ENCODE peak calls at places on chromosomes 3 and 15, in eight cellular contexts. V is K562, Z is IMR-90, S is SK-N-SH, N is MM.1S, Y is endodermal cell, A is DND-41, C is neural progenitor cell. Q is an unnamed sample.

GRCh38 chr15:100192092-100192695 is 149.6 kb downstream of the ADAMTS17 start:
- DNase-seq in V (no peak), Z (no peak), S (peak; percentile 32), N (no peak), Y (no peak), A (no peak), C (no peak), Q (no peak)

GRCh38 chr3:64084640-64085039 is 61.3 kb upstream of the PSMD6 start:
- DNase-seq in V (no peak), Z (peak; percentile 91), S (no peak), N (no peak), Y (no peak), A (no peak), C (no peak), Q (no peak)

GRCh38 chr3:126749931-126750759 is 46.1 kb downstream of the CHCHD6 start:
- DNase-seq in V (no peak), Z (no peak), S (no peak), N (no peak), Y (no peak), A (no peak), C (no peak), Q (no peak)

GRCh38 chr3:127570520-127570919 is 20.0 kb downstream of the TPRA1 start:
- DNase-seq in V (no peak), Z (no peak), S (no peak), N (no peak), Y (no peak), A (no peak), C (no peak), Q (no peak)

GRCh38 chr3:186746008-186746407 is 28.8 kb downstream of the KNG1 start:
- DNase-seq in V (no peak), Z (peak; percentile 67), S (no peak), N (no peak), Y (peak; percentile 79), A (peak; percentile 12), C (peak; percentile 10), Q (no peak)

GRCh38 chr3:45153658-45154437 is 7.7 kb upstream of the CDCP1 start:
- DNase-seq in V (no peak), Z (peak; percentile 70), S (no peak), N (no peak), Y (no peak), A (no peak), C (no peak), Q (peak; percentile 21)

GRCh38 chr3:53342353-53342752 is 5.0 kb downstream of the DCP1A start:
- DNase-seq in V (no peak), Z (peak; percentile 16), S (no peak), N (no peak), Y (no peak), A (no peak), C (no peak), Q (no peak)

GRCh38 chr3:195076981-195077610 is 193.9 kb downstream of the XXYLT1 start:
- DNase-seq in V (no peak), Z (no peak), S (no peak), N (no peak), Y (no peak), A (no peak), C (no peak), Q (no peak)

GRCh38 chr3:153752405-153753027 is 368.7 kb upstream of the ARHGEF26 start:
- DNase-seq in V (no peak), Z (no peak), S (no peak), N (no peak), Y (no peak), A (no peak), C (no peak), Q (no peak)

GRCh38 chr3:139259398-139259797 is 84.4 kb upstream of the MRPS22 start:
- DNase-seq in V (no peak), Z (no peak), S (no peak), N (no peak), Y (no peak), A (no peak), C (no peak), Q (no peak)

GRCh38 chr3:25747033-25747432 is 36.2 kb downstream of the NGLY1 start:
- DNase-seq in V (no peak), Z (peak; percentile 12), S (no peak), N (no peak), Y (no peak), A (no peak), C (no peak), Q (no peak)

GRCh38 chr3:170221924-170222646 is at the start of gene PRKCI:
- DNase-seq in V (peak; percentile 95), Z (peak; percentile 96), S (peak; percentile 95), N (peak; percentile 99), Y (peak; percentile 98), A (peak; percentile 95), C (peak; percentile 99), Q (peak; percentile 90)

GRCh38 chr3:195532345-195532744 is 10.8 kb downstream of the PPP1R2 start:
- DNase-seq in V (no peak), Z (no peak), S (no peak), N (peak; percentile 74), Y (no peak), A (no peak), C (no peak), Q (no peak)

GRCh38 chr15:28995721-28996120 is 109.9 kb downstream of the APBA2 start:
- DNase-seq in V (no peak), Z (no peak), S (no peak), N (no peak), Y (no peak), A (no peak), C (no peak), Q (no peak)

GRCh38 chr3:149152420-149152819 is 23.0 kb downstream of the HPS3 start:
- DNase-seq in V (no peak), Z (peak; percentile 69), S (no peak), N (peak; percentile 98), Y (no peak), A (no peak), C (no peak), Q (no peak)

GRCh38 chr3:128163432-128163831 is 10.2 kb downstream of the EEFSEC start:
- DNase-seq in V (no peak), Z (no peak), S (no peak), N (no peak), Y (no peak), A (no peak), C (no peak), Q (no peak)

DNA sequence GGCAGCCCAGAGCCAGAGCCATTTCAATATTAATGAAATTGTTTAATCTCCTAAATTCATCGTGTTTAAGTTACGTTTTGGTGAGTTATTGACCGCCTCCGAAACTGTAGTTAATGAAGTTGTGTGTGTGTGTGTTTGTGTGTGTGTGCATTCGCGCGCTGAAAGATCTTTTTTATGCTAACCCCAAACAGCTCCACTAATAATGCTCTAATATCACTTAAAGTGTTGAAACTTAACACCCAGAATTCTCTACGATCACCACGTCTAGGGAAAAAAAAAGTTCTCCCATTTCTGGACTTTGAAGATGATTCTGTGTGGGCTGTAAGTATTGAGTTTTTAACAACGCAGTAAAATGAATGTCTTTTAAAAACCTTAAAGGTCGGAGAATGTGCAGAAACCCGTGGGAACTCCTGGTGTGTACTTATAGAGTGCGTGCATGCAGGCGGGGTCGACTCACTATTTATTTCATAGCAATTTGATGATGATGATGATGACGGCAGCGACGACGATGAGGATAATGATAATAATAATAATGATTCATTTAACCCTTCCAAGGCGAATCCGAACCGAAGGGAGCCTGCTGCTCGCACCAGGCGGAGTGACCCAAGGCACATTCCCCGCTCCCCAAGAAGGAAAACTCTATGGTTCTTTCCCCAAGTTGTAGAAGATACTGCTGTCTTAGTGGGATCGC is 1.4 kb upstream of the FOXB1 start:
- DNase-seq in V (no peak), Z (peak; percentile 2), S (peak; percentile 5), N (no peak), Y (peak; percentile 53), A (no peak), C (no peak), Q (no peak)
- H3K9ac ChIP-seq in V (no peak overlapping the region), Z (no peak overlapping the region), S (no peak overlapping the region), N (no peak overlapping the region), Y (no peak overlapping the region), A (no peak overlapping the region), C (no peak overlapping the region), Q (no peak overlapping the region)

GRCh38 chr3:142889263-142890014 is 556 bp upstream of the PCOLCE2 start:
- DNase-seq in V (no peak), Z (no peak), S (no peak), N (no peak), Y (no peak), A (no peak), C (no peak), Q (no peak)
- H3K27ac ChIP-seq in V (no peak overlapping the region), Z (no peak overlapping the region), S (peak overlapping the region; percentile 14), N (no peak overlapping the region), Y (no peak overlapping the region), A (no peak overlapping the region), C (no peak overlapping the region), Q (no peak overlapping the region)

DNA sequence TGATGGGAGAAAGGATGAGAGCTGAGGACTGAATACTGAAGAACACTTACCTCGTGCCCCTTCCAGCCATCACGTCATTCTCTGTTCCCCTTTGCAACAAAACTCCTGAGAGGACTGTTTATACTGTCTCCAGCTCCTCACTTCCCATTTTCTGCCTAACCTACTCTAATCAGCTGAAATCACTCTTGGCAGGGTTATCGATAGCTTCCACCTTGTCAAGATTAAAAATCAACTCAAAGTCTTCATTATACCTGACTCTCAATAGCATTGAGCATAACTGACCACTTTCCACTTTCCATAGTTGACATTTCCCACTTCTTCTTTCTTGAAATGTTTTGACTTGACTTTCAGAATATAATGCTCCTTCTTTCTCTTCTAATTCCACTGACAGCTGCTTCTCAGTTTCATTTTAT is 4.3 kb downstream of the BTBD1 start:
- DNase-seq in V (no peak), Z (no peak), S (no peak), N (no peak), Y (no peak), A (no peak), C (no peak), Q (no peak)
- H3K4me3 ChIP-seq in V (no peak overlapping the region), Z (no peak overlapping the region), S (no peak overlapping the region), N (no peak overlapping the region), Y (peak overlapping the region; percentile 16), A (no peak overlapping the region), C (no peak overlapping the region), Q (no peak overlapping the region)

GRCh38 chr3:129598484-129598883 is 8.0 kb downstream of the PLXND1 start:
- DNase-seq in V (no peak), Z (no peak), S (no peak), N (no peak), Y (no peak), A (no peak), C (no peak), Q (no peak)

GRCh38 chr3:129599073-129599472 is 7.4 kb downstream of the PLXND1 start:
- DNase-seq in V (no peak), Z (no peak), S (no peak), N (no peak), Y (no peak), A (no peak), C (no peak), Q (no peak)

GRCh38 chr3:129600348-129600747 is 6.1 kb downstream of the PLXND1 start:
- DNase-seq in V (no peak), Z (no peak), S (no peak), N (no peak), Y (no peak), A (no peak), C (no peak), Q (no peak)

GRCh38 chr3:129597792-129598381 is 8.6 kb downstream of the PLXND1 start:
- DNase-seq in V (no peak), Z (peak; percentile 50), S (no peak), N (no peak), Y (peak; percentile 77), A (peak; percentile 45), C (peak; percentile 53), Q (no peak)

DNA sequence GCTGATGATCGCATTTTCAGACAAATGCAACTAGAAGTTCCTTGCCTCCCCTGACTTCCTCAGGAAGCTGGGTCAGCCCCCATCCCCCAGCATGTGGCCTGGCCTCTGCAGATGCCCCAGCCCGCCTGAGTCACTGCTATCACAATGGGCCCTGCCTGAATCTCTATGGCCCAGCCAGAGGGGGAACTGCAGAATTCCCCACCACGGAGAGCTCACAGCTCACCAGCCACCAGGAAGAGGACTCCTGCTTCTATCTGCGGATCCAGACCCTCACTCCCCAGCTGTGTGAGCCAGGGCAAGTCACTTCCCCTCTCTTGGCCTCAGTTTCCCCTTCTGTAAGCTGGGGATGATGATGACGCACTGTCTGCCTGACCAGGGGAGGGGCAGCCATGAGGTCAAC is 6.9 kb downstream of the PLXND1 start:
- DNase-seq in V (peak; percentile 54), Z (peak; percentile 82), S (no peak), N (no peak), Y (peak; percentile 93), A (peak; percentile 48), C (peak; percentile 57), Q (no peak)
- H3K9ac ChIP-seq in V (no peak overlapping the region), Z (peak overlapping the region; percentile 55), S (no peak overlapping the region), N (no peak overlapping the region), Y (no peak overlapping the region), A (peak overlapping the region; percentile 92), C (no peak overlapping the region), Q (no peak overlapping the region)